ENCODE peak calls at places on chromosome 7, in nine cellular contexts. M is AG08396; U is putamen; L is RPMI8226; P is posterior vena cava; X is iris pigment epithelial cell; F is psoas muscle; D is GF-D8; N is stimulated activated CD4-positive, alpha-beta T cell treated with anti-CD3 and anti-CD28 coated beads, Interleukin-15, amount 100 ng/mL, for 24 hours. I is an unnamed sample.

GRCh38 chr7:117993377-117994003 is 120.2 kb upstream of the CTTNBP2 start:
- DNase-seq in M (peak), U (peak), L (peak), P (no peak), X (peak), F (no peak), D (no peak), N (peak), I (peak)

GRCh38 chr7:28686418-28686800 is 271.7 kb downstream of the TRIL start:
- DNase-seq in M (peak), U (no peak), L (no peak), P (no peak), X (peak), F (no peak), D (no peak), N (no peak), I (no peak)

GRCh38 chr7:43501881-43502280 is 81.0 kb upstream of the STK17A start:
- DNase-seq in M (peak), U (no peak), L (no peak), P (no peak), X (peak), F (no peak), D (no peak), N (no peak), I (no peak)

GRCh38 chr7:99366646-99367045 is 7.9 kb upstream of the ARPC1B start:
- DNase-seq in M (no peak), U (no peak), L (no peak), P (peak), X (no peak), F (peak), D (no peak), N (no peak), I (no peak)

GRCh38 chr7:113831509-113831908 is 87.3 kb downstream of the PPP1R3A start:
- DNase-seq in M (no peak), U (no peak), L (peak), P (no peak), X (peak), F (no peak), D (no peak), N (no peak), I (no peak)

GRCh38 chr7:16604054-16604453 is 41.5 kb downstream of the ANKMY2 start:
- DNase-seq in M (no peak), U (no peak), L (no peak), P (no peak), X (no peak), F (no peak), D (no peak), N (no peak), I (no peak)

GRCh38 chr7:37311282-37311868 is 137.3 kb downstream of the ELMO1 start:
- DNase-seq in M (no peak), U (no peak), L (no peak), P (peak), X (peak), F (peak), D (no peak), N (peak), I (peak)

GRCh38 chr7:30984359-30985107 is 20.8 kb downstream of the GHRHR start:
- DNase-seq in M (peak), U (peak), L (no peak), P (no peak), X (peak), F (no peak), D (no peak), N (no peak), I (no peak)

GRCh38 chr7:131600578-131600977 is 44.1 kb upstream of the PODXL start:
- DNase-seq in M (peak), U (no peak), L (no peak), P (no peak), X (peak), F (no peak), D (no peak), N (no peak), I (no peak)